ENCODE peak calls at places on chromosomes 7 and 10, in four cellular contexts. Y is Calu3, P is lower leg skin, N is left ventricle myocardium inferior. O is an unnamed sample.

GRCh38 chr10:26738354-26738753 is 40.9 kb downstream of the PDSS1 start:
- DNase-seq in Y (no peak), N (no peak), P (no peak), O (no peak)

GRCh38 chr10:132693676-132694075 is 92.3 kb downstream of the NKX6-2 start:
- DNase-seq in Y (no peak), P (no peak), N (no peak), O (no peak)

GRCh38 chr7:69517985-69518731 is 80.1 kb upstream of the AUTS2 start:
- DNase-seq in P (peak), N (no peak), Y (no peak), O (no peak)

GRCh38 chr10:128861018-128861565 is 605.9 kb upstream of the MGMT start:
- DNase-seq in N (no peak), Y (no peak), P (peak), O (no peak)

GRCh38 chr7:47711776-47712175 is 129.9 kb upstream of the TNS3 start:
- DNase-seq in N (no peak), Y (no peak), P (peak), O (no peak)

GRCh38 chr7:155804431-155804831 is 7.8 kb downstream of the SHH start:
- DNase-seq in N (no peak), P (no peak), Y (no peak), O (no peak)

GRCh38 chr10:88149906-88150305 is 286.5 kb downstream of the PTEN start:
- DNase-seq in N (no peak), Y (no peak), P (no peak), O (no peak)

GRCh38 chr10:109924947-109925620 is 1.8 kb upstream of the XPNPEP1 start:
- DNase-seq in P (no peak), Y (no peak), N (no peak), O (no peak)

GRCh38 chr10:108904163-108904878 is 1019.0 kb downstream of the XPNPEP1 start:
- DNase-seq in P (no peak), N (no peak), Y (no peak), O (no peak)

GRCh38 chr10:111151595-111151994 is 74.8 kb downstream of the ADRA2A start:
- DNase-seq in P (no peak), Y (no peak), N (no peak), O (no peak)

GRCh38 chr7:111364413-111364812 is 197.9 kb downstream of the IMMP2L start:
- DNase-seq in P (peak), Y (peak), N (no peak), O (no peak)

DNA sequence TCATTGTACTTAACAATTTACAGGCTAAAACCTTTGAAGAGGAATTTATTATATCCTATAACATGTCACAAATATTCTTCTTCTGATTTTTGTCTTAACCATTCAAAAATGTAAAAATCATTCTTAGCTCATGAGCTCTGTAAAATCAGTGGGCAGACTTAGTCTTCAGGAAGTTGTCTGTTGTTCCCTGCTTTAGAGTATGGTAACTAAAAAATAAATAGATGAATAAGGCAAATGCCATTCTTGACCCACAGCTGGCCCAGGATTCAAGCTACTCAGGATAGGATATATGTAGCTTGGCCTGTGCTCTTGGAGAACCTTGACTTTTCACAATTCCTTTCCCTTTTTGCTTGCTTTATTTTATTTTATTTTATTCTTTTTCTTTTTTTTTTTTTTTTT is 51.5 kb downstream of the LRRC4 start:
- DNase-seq in P (no peak), N (no peak), Y (no peak), O (no peak)
- TF ChIP-seq CTCF in P (no peak), N (no peak), Y (no peak), O (no peak)

GRCh38 chr10:127354992-127355391 is 158.6 kb upstream of the INSYN2A start:
- DNase-seq in N (no peak), P (no peak), Y (no peak), O (no peak)
- TF ChIP-seq CTCF in N (peak), P (no peak), Y (no peak), O (peak)

GRCh38 chr7:30352169-30352568 is 67.8 kb downstream of the ZNRF2 start:
- DNase-seq in Y (no peak), N (no peak), P (no peak), O (no peak)
- TF ChIP-seq CTCF in Y (peak), N (no peak), P (no peak), O (no peak)

GRCh38 chr7:25031432-25031831 is 51.5 kb upstream of the OSBPL3 start:
- DNase-seq in N (no peak), P (no peak), Y (peak), O (peak)
- TF ChIP-seq CTCF in N (no peak), P (no peak), Y (peak), O (peak)

GRCh38 chr10:122280977-122281376 is 9.9 kb downstream of the BTBD16 start:
- DNase-seq in P (peak), Y (no peak), N (no peak), O (no peak)

GRCh38 chr10:122281751-122282150 is 10.7 kb downstream of the BTBD16 start:
- DNase-seq in P (peak), N (no peak), Y (no peak), O (no peak)

GRCh38 chr10:122277737-122278136 is 6.6 kb downstream of the BTBD16 start:
- DNase-seq in N (no peak), Y (no peak), P (peak), O (no peak)

GRCh38 chr10:122280156-122280555 is 9.1 kb downstream of the BTBD16 start:
- DNase-seq in N (no peak), P (peak), Y (no peak), O (no peak)

DNA sequence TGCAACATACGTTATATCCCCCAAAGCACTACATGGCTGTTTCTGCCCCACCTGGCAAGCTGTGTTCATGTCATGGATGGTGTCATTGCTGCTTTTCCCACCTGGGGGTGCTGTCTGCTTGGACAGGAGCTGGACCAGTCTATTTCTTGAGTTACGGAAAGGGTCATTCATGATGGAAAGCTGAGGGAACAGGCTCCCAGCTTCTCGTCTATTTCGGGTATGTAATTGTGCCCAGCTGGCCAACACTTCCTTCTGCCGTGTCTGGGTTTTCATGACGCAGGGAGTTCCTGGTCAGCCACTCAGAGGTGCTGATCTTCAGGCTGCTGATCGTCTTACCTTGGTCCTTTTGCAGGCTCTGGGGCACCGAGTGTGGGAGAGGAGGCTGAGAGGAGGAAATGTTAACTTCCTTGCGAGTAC is 8.6 kb downstream of the BTBD16 start:
- DNase-seq in P (peak), N (peak), Y (peak), O (no peak)
- TF ChIP-seq CTCF in P (no peak), N (peak), Y (peak), O (peak)

DNA sequence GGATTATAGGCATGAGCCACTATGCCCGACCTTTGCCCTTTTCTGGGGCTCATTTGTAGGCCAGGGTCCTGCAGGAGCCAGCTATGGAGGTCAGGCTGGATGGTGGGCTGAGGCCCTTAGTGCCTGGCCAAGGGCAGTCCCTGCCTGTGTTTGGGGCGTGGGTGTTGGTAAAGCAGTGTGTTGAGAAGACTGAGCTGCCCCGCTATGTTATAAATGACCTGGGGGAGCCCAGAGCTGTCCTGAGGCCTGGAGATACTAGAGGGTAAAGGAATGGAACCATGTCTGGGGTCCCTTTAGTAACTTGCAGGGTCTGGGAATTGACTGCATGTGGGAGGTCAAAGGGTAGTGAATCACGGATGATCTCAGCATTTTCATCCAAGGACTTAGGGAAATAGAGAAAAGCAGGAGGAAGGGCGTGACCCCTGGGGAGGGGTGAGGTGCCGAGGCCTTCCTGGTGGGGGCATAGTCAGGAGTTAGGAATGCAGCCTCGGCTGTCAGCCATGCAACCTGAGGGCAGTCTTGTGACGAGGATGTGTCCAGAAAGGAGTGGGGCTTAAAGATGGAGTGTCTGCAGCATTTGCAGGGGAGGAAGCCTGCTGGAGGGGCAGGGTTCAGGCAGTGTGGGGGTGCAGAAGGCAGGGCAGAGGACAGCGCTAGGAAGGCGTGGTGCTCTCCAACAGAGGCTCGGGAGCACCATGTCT is 31.5 kb downstream of the TMEM248 start:
- DNase-seq in N (no peak), P (no peak), Y (peak), O (peak)
- TF ChIP-seq CTCF in N (no peak), P (no peak), Y (no peak), O (no peak)

GRCh38 chr7:140640727-140641531 is at the start of gene DENND2A:
- DNase-seq in P (peak), N (peak), Y (no peak), O (no peak)

GRCh38 chr7:140643416-140643815 is 2.8 kb upstream of the DENND2A start:
- DNase-seq in N (no peak), P (no peak), Y (no peak), O (no peak)

GRCh38 chr7:140641532-140642191 is 1.0 kb upstream of the DENND2A start:
- DNase-seq in Y (no peak), N (no peak), P (no peak), O (no peak)

GRCh38 chr7:140646931-140647647 is 6.5 kb upstream of the DENND2A start:
- DNase-seq in N (no peak), P (no peak), Y (peak), O (no peak)

GRCh38 chr7:140645166-140645565 is 4.6 kb upstream of the DENND2A start:
- DNase-seq in P (no peak), N (no peak), Y (no peak), O (no peak)
- TF ChIP-seq CTCF in P (no peak), N (peak), Y (no peak), O (peak)

DNA sequence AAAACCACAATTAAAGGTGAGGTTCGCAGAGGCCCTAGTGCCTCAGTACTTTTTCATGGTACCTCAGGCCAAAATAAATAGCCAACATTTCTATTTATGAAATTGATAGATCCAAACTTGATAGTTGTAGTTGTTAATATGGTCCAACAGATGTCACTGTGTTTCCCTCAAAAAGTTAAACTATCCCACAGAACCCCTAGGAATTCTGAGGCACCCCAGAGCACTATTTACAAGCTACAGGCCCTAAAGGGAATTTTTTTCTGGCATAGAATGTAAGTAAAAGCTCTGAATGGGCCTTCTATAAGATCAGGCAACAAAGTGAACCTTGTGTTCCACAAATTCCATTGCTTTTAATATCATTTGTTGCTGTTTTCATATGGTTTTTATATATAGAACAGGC is 3.8 kb upstream of the ARL4A start:
- DNase-seq in P (no peak), N (no peak), Y (no peak), O (no peak)
- TF ChIP-seq CTCF in P (no peak), N (peak), Y (no peak), O (peak)

DNA sequence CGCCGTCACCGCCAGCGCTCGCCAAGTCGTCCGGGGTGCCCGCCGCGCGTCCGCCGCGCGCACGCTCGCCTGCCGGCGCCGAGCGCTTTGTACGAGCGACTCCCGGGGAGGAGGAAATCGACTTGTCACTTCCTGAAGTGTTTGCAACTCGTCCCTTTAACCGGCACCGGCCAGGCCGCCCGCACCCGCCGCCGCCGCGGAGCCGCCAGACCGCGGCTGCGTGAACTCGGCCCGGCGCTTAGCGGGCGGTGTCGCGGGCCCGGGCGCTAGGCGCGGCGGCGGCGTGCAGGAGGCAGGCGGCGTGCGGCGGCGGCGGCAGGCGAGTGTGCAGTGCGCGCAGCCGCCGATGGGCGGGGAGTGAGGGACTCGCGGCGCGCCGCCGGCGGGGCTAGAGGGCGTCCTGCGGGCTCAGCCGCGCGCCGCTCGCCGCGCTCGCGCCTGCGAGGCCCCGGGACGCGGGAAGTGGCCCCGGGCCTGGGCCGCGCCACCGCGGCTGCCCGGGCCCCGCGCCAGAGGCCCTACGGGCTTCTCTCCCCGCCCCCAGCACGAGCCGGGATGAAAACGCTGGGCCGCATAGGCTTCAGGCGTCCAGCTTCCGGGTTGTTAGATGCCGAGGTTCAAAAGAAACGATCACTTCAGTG is at the start of gene FAM53B:
- DNase-seq in N (peak), P (peak), Y (peak), O (no peak)
- TF ChIP-seq CTCF in N (peak), P (no peak), Y (no peak), O (no peak)